ENCODE peak calls at places on chromosomes 4 and X, in six cellular contexts. W, N, V, A, E and F are unnamed samples.

GRCh38 chr4:2366252-2367192 is 51.9 kb downstream of the ZFYVE28 start:
- DNase-seq in W (no peak), N (no peak), V (peak), A (no peak), E (peak), F (no peak)

GRCh38 chr4:176641237-176641636 is 151.5 kb downstream of the VEGFC start:
- DNase-seq in W (no peak), N (no peak), V (no peak), A (no peak), E (peak), F (no peak)

GRCh38 chr4:154683956-154684681 is 59.7 kb upstream of the LRAT start:
- DNase-seq in W (no peak), N (no peak), V (no peak), A (no peak), E (no peak), F (no peak)

GRCh38 chr4:114599231-114600065 is 841 bp downstream of the UGT8 start:
- DNase-seq in W (peak), N (peak), V (peak), A (peak), E (no peak), F (no peak)

GRCh38 chr4:81518762-81519427 is 47.2 kb upstream of the RASGEF1B start:
- DNase-seq in W (no peak), N (no peak), V (no peak), A (no peak), E (no peak), F (no peak)

GRCh38 chrX:15468036-15468435 is 25.1 kb downstream of the PIR start:
- DNase-seq in W (peak), N (no peak), V (peak), A (peak), E (peak), F (no peak)

GRCh38 chr4:4411906-4412305 is 25.0 kb downstream of the NSG1 start:
- DNase-seq in W (no peak), N (no peak), V (no peak), A (no peak), E (no peak), F (no peak)

GRCh38 chr4:87377816-87378215 is 13.2 kb downstream of the HSD17B11 start:
- DNase-seq in W (no peak), N (no peak), V (no peak), A (no peak), E (no peak), F (no peak)

GRCh38 chr4:174764105-174764729 is 64.8 kb downstream of the GLRA3 start:
- DNase-seq in W (peak), N (peak), V (peak), A (peak), E (peak), F (peak)

GRCh38 chr4:37629713-37630112 is 56.5 kb downstream of the RELL1 start:
- DNase-seq in W (no peak), N (no peak), V (no peak), A (no peak), E (no peak), F (no peak)

GRCh38 chr4:89539374-89539773 is 231.8 kb upstream of the GPRIN3 start:
- DNase-seq in W (no peak), N (no peak), V (peak), A (no peak), E (peak), F (no peak)

GRCh38 chrX:118495958-118496762 is 545 bp downstream of the DOCK11 start:
- DNase-seq in W (peak), N (no peak), V (peak), A (peak), E (no peak), F (no peak)

GRCh38 chr4:186599483-186599882 is 44.1 kb upstream of the MTNR1A start:
- DNase-seq in W (no peak), N (no peak), V (no peak), A (no peak), E (no peak), F (no peak)

GRCh38 chr4:186602978-186603377 is 47.6 kb upstream of the MTNR1A start:
- DNase-seq in W (no peak), N (no peak), V (no peak), A (no peak), E (no peak), F (no peak)

GRCh38 chr4:186596346-186596745 is 41.0 kb upstream of the MTNR1A start:
- DNase-seq in W (no peak), N (no peak), V (no peak), A (no peak), E (no peak), F (no peak)

GRCh38 chr4:186596850-186597390 is 41.6 kb upstream of the MTNR1A start:
- DNase-seq in W (no peak), N (no peak), V (no peak), A (no peak), E (no peak), F (no peak)

DNA sequence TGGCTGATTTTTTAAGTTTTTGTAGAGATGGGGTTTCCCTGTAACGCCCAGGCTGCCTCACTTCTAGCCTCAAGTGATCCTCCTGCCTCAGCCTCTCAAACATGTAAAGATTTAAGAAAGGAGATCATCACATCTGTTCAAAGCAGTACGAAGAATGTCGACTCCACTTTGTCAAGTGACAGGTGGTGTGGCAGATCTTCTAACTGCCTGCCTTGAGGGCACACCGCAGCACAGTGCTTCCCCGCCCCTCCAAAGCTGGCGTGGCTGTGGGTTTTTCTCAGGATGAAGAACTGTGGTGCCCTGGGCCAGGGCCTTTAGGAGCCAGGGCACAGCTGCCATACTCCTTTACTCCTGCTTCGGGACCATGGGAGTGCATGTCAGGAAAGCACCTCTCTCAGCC is 43.3 kb upstream of the MTNR1A start:
- DNase-seq in W (no peak), N (no peak), V (no peak), A (no peak), E (no peak), F (no peak)
- H2AFZ ChIP-seq in W (no peak), N (no peak), V (no peak), A (no peak), E (no peak), F (no peak)

DNA sequence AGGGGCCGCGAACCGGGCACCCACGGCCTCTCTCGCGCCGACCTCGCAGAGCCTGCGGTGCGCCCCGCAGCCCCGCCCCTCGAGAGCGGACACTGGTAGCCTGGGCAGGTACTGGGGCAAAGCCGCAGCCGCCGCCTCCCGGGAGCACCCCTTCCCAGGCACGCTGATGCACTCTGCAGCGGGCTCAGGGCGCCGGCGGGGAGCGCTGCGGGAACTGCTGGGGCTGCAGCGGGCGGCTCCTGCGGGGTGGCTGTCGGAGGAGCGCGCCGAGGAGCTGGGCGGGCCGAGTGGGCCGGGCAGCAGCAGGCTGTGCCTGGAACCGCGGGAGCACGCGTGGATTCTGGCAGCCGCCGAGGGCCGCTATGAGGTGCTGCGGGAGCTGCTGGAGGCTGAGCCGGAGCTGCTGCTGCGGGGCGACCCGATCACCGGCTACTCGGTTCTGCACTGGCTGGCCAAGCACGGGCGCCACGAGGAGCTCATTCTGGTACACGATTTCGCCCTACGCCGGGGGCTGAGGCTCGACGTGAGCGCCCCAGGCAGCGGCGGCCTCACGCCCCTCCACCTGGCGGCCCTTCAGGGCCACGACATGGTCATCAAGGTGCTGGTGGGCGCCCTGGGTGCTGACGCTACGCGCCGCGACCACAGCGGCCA is 419 bp downstream of the SOWAHD start:
- DNase-seq in W (no peak), N (no peak), V (no peak), A (peak), E (no peak), F (no peak)
- TF ChIP-seq CTCF in W (no peak), N (no peak), V (no peak), A (peak), E (no peak), F (no peak)

GRCh38 chr4:142112451-142112850 is 476.1 kb downstream of the IL15 start:
- DNase-seq in W (no peak), N (no peak), V (peak), A (no peak), E (peak), F (no peak)
- H2AFZ ChIP-seq in W (no peak), N (no peak), V (no peak), A (no peak), E (no peak), F (no peak)

GRCh38 chrX:34426334-34426733 is 230.8 kb downstream of the TMEM47 start:
- DNase-seq in W (no peak), N (no peak), V (no peak), A (peak), E (no peak), F (no peak)
- TF ChIP-seq CTCF in W (no peak), N (no peak), V (peak), A (peak), E (no peak), F (no peak)

DNA sequence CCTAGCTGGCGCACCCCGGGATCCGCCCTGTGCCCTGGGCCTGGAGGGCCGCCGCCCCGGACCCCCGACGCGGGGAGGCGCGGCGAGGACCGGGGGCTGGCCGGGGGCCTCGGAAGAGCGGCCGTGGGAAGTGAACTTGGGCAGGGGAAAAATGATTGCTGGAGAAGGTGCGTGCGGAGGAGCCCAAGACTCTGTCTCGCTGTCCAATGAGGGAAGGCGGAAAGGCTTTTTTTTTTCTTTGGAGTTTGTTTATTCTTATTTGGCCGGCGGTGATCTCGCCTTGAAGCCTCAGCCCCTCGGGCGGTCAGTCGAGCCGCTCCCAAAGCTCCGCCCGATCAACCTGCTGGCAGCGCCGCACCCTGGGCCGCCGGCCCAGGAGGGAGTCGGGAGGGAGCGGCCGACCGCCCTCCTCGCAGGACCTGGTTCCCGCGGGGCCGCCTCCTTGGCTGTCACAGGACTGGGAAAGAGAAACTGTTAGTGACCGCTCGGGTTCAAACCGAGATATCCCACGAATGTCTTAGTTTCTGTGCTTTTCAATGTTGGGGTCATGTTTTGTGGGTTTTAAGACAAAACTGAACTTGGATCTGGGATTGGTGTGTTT is 2.5 kb downstream of the CPEB2 start:
- DNase-seq in W (peak), N (no peak), V (peak), A (peak), E (peak), F (no peak)
- H2AFZ ChIP-seq in W (peak), N (peak), V (no peak), A (no peak), E (peak), F (peak)

GRCh38 chr4:52665592-52665991 is 6.5 kb upstream of the USP46 start:
- DNase-seq in W (peak), N (peak), V (no peak), A (no peak), E (no peak), F (no peak)
- TF ChIP-seq CTCF in W (peak), N (peak), V (peak), A (no peak), E (peak), F (peak)

DNA sequence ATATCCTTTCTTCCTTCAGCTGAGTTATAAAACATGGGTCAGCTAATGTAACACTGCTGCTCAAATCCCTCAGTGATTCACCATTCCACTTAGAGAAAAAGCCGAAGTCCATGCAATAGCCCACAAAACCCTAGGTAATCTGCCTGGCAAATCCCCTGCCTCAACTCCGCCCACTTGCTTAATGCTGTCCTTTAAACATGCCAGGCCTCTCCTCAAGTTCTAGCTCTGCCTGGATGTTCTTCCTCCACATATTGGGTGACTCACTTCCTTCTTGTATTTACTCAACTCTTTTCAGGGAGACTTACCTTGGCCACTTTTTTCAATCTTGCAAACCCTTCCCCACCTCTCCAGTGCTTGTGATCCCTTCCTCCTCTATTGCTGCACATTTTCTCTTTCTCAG is 89.8 kb downstream of the EMCN start:
- DNase-seq in W (no peak), N (peak), V (no peak), A (no peak), E (peak), F (peak)
- H2AFZ ChIP-seq in W (no peak), N (peak), V (no peak), A (no peak), E (no peak), F (peak)